ENCODE peak calls at places on chromosome 21, in six cellular contexts. B, J, O, E, W and G are unnamed samples.

GRCh38 chr21:32499249-32500055 is 85.9 kb downstream of the TCP10L start:
- DNase-seq in B (no peak), J (no peak), O (peak; percentile 53), E (no peak), W (no peak), G (no peak)

GRCh38 chr21:38297193-38297592 is 40.4 kb downstream of the KCNJ15 start:
- DNase-seq in B (peak; percentile 64), J (no peak), O (no peak), E (no peak), W (no peak), G (no peak)

GRCh38 chr21:41431788-41432548 is 5.9 kb downstream of the MX1 start:
- DNase-seq in B (no peak), J (no peak), O (no peak), E (no peak), W (no peak), G (no peak)

GRCh38 chr21:31098576-31099005 is 60.3 kb upstream of the KRTAP19-8 start:
- DNase-seq in B (peak; percentile 24), J (peak; percentile 71), O (peak; percentile 61), E (no peak), W (peak; percentile 61), G (peak; percentile 80)

GRCh38 chr21:15749868-15750174 is 20.0 kb downstream of the USP25 start:
- DNase-seq in B (no peak), J (peak; percentile 27), O (no peak), E (no peak), W (no peak), G (no peak)

GRCh38 chr21:33380483-33380998 is 22.7 kb upstream of the IFNGR2 start:
- DNase-seq in B (peak; percentile 87), J (peak; percentile 86), O (peak; percentile 97), E (peak; percentile 89), W (peak; percentile 89), G (peak; percentile 71)

GRCh38 chr21:31644648-31645047 is 14.8 kb upstream of the SOD1 start:
- DNase-seq in B (no peak), J (no peak), O (no peak), E (no peak), W (peak; percentile 52), G (no peak)

GRCh38 chr21:33866851-33867250 is 48.8 kb downstream of the ATP5PO start:
- DNase-seq in B (no peak), J (no peak), O (no peak), E (no peak), W (no peak), G (no peak)

GRCh38 chr21:31552826-31553225 is 106.7 kb upstream of the SOD1 start:
- DNase-seq in B (no peak), J (no peak), O (no peak), E (no peak), W (no peak), G (no peak)

GRCh38 chr21:29343517-29343916 is 44.8 kb downstream of the BACH1 start:
- DNase-seq in B (no peak), J (no peak), O (no peak), E (no peak), W (no peak), G (no peak)

GRCh38 chr21:23374155-23374554 is 2233.1 kb downstream of the MRPL39 start:
- DNase-seq in B (no peak), J (no peak), O (no peak), E (no peak), W (no peak), G (no peak)

GRCh38 chr21:16195476-16195875 is 465.7 kb downstream of the USP25 start:
- DNase-seq in B (no peak), J (no peak), O (no peak), E (no peak), W (no peak), G (no peak)

GRCh38 chr21:29649370-29649963 is 290.3 kb downstream of the GRIK1 start:
- DNase-seq in B (no peak), J (peak; percentile 96), O (no peak), E (no peak), W (no peak), G (no peak)

GRCh38 chr21:14535702-14536101 is 10.4 kb downstream of the SAMSN1 start:
- DNase-seq in B (no peak), J (no peak), O (no peak), E (no peak), W (no peak), G (no peak)

GRCh38 chr21:18155508-18156193 is 89.0 kb upstream of the CHODL start:
- DNase-seq in B (no peak), J (no peak), O (no peak), E (no peak), W (no peak), G (no peak)

GRCh38 chr21:15204140-15204774 is 139.5 kb upstream of the NRIP1 start:
- DNase-seq in B (no peak), J (no peak), O (no peak), E (no peak), W (no peak), G (no peak)

GRCh38 chr21:42447732-42448131 is 44.0 kb downstream of the UBASH3A start:
- DNase-seq in B (no peak), J (no peak), O (no peak), E (no peak), W (no peak), G (no peak)

GRCh38 chr21:30518876-30519275 is 16.9 kb upstream of the KRTAP19-5 start:
- DNase-seq in B (no peak), J (no peak), O (no peak), E (no peak), W (no peak), G (no peak)

GRCh38 chr21:41501919-41502318 is 6.0 kb downstream of the TMPRSS2 start:
- DNase-seq in B (no peak), J (no peak), O (no peak), E (no peak), W (no peak), G (peak; percentile 5)

GRCh38 chr21:40331804-40332203 is 464.6 kb downstream of the PCP4 start:
- DNase-seq in B (no peak), J (no peak), O (no peak), E (no peak), W (no peak), G (no peak)

GRCh38 chr21:41648591-41649031 is 118.2 kb downstream of the RIPK4 start:
- DNase-seq in B (no peak), J (no peak), O (no peak), E (peak; percentile 55), W (no peak), G (no peak)

GRCh38 chr21:42313501-42313969 is 1.7 kb downstream of the TFF3 start:
- DNase-seq in B (no peak), J (no peak), O (peak; percentile 43), E (no peak), W (peak; percentile 87), G (no peak)

GRCh38 chr21:37074546-37074945 is 1.5 kb downstream of the TTC3 start:
- DNase-seq in B (no peak), J (peak; percentile 37), O (no peak), E (no peak), W (no peak), G (no peak)
- H3K4me3 ChIP-seq in B (peak overlapping the region; percentile 96), J (peak overlapping the region; percentile 69), O (peak overlapping the region; percentile 74), E (peak overlapping the region; percentile 96), W (peak overlapping the region; percentile 85), G (peak overlapping the region; percentile 96)

GRCh38 chr21:19899645-19900044 is 1098.6 kb upstream of the NCAM2 start:
- DNase-seq in B (no peak), J (peak; percentile 52), O (no peak), E (no peak), W (no peak), G (no peak)
- TF ChIP-seq CTCF in B (no peak), J (no peak), O (no peak), E (no peak), W (no peak), G (no peak)

GRCh38 chr21:25826652-25827051 is 91.9 kb downstream of the GABPA start:
- DNase-seq in B (no peak), J (no peak), O (no peak), E (no peak), W (no peak), G (no peak)

GRCh38 chr21:25822981-25823380 is 88.2 kb downstream of the GABPA start:
- DNase-seq in B (no peak), J (no peak), O (no peak), E (no peak), W (peak; percentile 22), G (no peak)

GRCh38 chr21:25831300-25831699 is 96.5 kb downstream of the GABPA start:
- DNase-seq in B (no peak), J (no peak), O (no peak), E (no peak), W (no peak), G (no peak)

DNA sequence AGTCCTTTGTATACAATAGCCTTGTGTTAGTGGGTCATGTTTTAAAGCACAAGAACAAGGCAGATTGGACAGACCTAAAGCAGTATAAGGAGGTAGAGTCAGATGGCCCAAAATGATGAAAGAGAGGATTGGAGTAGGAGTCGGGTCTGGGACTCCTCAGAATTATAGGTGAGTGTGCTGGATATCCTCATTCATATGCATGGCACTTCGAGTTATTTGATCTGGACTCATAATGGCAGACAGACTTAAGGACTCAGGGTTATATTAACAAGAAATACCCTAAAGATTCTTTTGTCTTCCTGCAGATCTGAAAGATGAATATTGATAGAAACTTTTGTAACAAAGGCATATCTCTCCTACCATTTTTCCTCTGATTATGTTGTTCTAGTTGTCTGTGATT is 92.7 kb downstream of the GABPA start:
- DNase-seq in B (no peak), J (no peak), O (no peak), E (no peak), W (no peak), G (no peak)
- H3K4me3 ChIP-seq in B (no peak overlapping the region), J (no peak overlapping the region), O (no peak overlapping the region), E (no peak overlapping the region), W (no peak overlapping the region), G (no peak overlapping the region)

GRCh38 chr21:39313042-39313456 is 383 bp downstream of the BRWD1 start:
- DNase-seq in B (no peak), J (no peak), O (peak; percentile 36), E (no peak), W (peak; percentile 44), G (peak; percentile 33)

GRCh38 chr21:39314155-39315027 is 959 bp upstream of the BRWD1 start:
- DNase-seq in B (peak; percentile 39), J (peak; percentile 71), O (peak; percentile 60), E (no peak), W (peak; percentile 63), G (peak; percentile 43)

GRCh38 chr21:39315603-39316002 is 2.2 kb upstream of the BRWD1 start:
- DNase-seq in B (no peak), J (no peak), O (no peak), E (no peak), W (no peak), G (no peak)

GRCh38 chr21:39312112-39313041 is 1.1 kb downstream of the BRWD1 start:
- DNase-seq in B (peak; percentile 95), J (peak; percentile 96), O (peak; percentile 94), E (no peak), W (peak; percentile 93), G (peak; percentile 96)

GRCh38 chr21:39313457-39314154 is at the start of gene BRWD1:
- DNase-seq in B (peak; percentile 61), J (peak; percentile 93), O (peak; percentile 88), E (no peak), W (peak; percentile 79), G (peak; percentile 64)
- TF ChIP-seq CTCF in B (no peak), J (peak; percentile 54), O (peak; percentile 47), E (peak; percentile 10), W (no peak), G (peak; percentile 32)